ENCODE peak calls at places on chromosome 6, in six cellular contexts. F, B, K, D, O and P are unnamed samples.

GRCh38 chr6:56758553-56758952 is 115.9 kb upstream of the DST start:
- DNase-seq in D (no peak), B (no peak), F (no peak), K (no peak), O (no peak), P (no peak)

GRCh38 chr6:147820520-147820919 is 312.0 kb downstream of the SAMD5 start:
- DNase-seq in D (no peak), O (no peak), K (no peak), B (no peak), F (no peak), P (no peak)

GRCh38 chr6:74645108-74645849 is 560.6 kb downstream of the COL12A1 start:
- DNase-seq in D (no peak), F (no peak), K (no peak), B (peak), O (no peak), P (no peak)

GRCh38 chr6:131257104-131257503 is 121.8 kb downstream of the AKAP7 start:
- DNase-seq in F (no peak), K (no peak), B (no peak), O (no peak), D (no peak), P (no peak)

GRCh38 chr6:2133718-2134310 is 111.6 kb downstream of the GMDS start:
- DNase-seq in K (no peak), B (no peak), O (no peak), F (no peak), D (no peak), P (no peak)

GRCh38 chr6:149335924-149336323 is 18.4 kb downstream of the TAB2 start:
- DNase-seq in O (no peak), D (no peak), K (no peak), F (no peak), B (no peak), P (no peak)

GRCh38 chr6:1271071-1271763 is 40.7 kb upstream of the FOXQ1 start:
- DNase-seq in B (no peak), D (no peak), F (no peak), O (no peak), K (no peak), P (no peak)

GRCh38 chr6:99602519-99603420 is 3.9 kb upstream of the PRDM13 start:
- DNase-seq in K (no peak), O (no peak), D (no peak), F (no peak), B (no peak), P (no peak)

GRCh38 chr6:159700970-159701369 is 7.9 kb upstream of the SOD2 start:
- DNase-seq in O (no peak), F (no peak), B (no peak), K (no peak), D (no peak), P (no peak)

GRCh38 chr6:132072271-132072670 is 121.1 kb upstream of the CCN2 start:
- DNase-seq in D (no peak), F (no peak), B (no peak), O (no peak), K (no peak), P (no peak)

GRCh38 chr6:137351890-137352289 is 132.7 kb upstream of the IFNGR1 start:
- DNase-seq in B (no peak), D (no peak), K (no peak), F (no peak), O (no peak), P (no peak)

GRCh38 chr6:71226151-71226550 is 62.5 kb upstream of the OGFRL1 start:
- DNase-seq in F (no peak), O (no peak), B (no peak), D (no peak), K (no peak), P (no peak)

DNA sequence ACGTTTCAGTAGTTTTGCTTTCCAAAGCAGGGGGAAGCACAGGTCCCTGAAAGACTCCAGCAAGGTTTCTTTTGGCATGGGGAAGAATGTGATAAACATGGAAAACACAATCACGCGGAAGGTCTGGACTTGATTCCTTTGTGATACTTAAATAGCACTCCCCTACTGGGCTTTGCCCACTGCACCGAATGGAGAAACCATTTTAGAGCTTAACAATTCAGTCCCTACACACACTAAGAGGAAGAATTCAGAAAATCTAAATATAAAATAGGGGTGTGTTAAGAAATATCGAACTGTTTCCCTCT is 71.4 kb upstream of the NHSL1 start:
- DNase-seq in K (no peak), B (no peak), F (no peak), D (no peak), O (no peak), P (no peak)
- H3K4me3 ChIP-seq in K (no peak), B (no peak), F (no peak), D (no peak), O (no peak), P (no peak)

DNA sequence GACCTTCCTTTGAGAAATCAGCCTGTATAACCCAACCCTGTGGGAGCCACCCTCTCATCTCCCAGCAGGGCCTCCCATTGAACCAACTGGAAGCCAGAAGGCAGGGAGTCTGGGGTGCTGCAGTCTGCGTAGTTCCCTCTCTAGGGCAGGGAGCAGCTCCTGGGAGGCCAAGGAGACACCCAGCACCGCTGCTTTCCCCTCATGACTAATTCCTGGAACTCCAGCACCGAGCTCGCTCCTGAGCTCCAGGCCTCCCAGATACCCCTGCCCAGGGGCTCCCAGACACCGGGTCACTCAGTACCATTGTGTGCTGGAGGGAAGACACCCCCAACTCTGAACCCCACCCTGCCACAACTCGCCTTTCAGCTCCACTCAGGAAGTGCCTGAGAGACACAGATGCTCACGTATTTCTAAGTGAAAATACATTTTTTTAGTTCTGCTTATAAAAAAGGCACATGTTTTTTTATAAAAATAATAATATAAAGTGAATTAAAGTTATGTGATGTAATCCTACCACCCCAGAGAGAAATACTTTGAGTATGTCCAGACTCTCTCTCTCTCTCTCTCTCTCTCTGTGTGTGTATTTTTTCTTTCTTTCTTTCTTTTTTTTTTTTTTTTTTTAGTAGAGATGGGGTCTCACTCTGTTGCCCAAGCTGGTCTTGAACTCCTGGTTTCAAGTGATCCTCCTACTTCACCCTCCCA is 17.5 kb downstream of the PIM1 start:
- DNase-seq in B (no peak), K (no peak), D (no peak), O (no peak), F (no peak), P (no peak)
- TF ChIP-seq POLR2A in B (no peak), K (no peak), D (no peak), O (no peak), F (no peak), P (no peak)

GRCh38 chr6:170306324-170307079 is at the start of gene FAM120B:
- DNase-seq in B (peak), O (peak), D (peak), F (peak), K (peak), P (no peak)
- H3K27ac ChIP-seq in B (no peak), O (peak), D (peak), F (peak), K (peak), P (peak)

GRCh38 chr6:166505133-166505905 is 81.2 kb downstream of the RAMACL start:
- DNase-seq in F (no peak), D (no peak), K (no peak), B (no peak), O (no peak), P (no peak)
- H3K4me3 ChIP-seq in F (no peak), D (no peak), K (no peak), B (no peak), O (no peak), P (no peak)

GRCh38 chr6:29964904-29965872 is 22.9 kb downstream of the HLA-A start:
- DNase-seq in K (peak), F (peak), O (peak), B (peak), D (peak), P (peak)
- TF ChIP-seq POLR2A in K (no peak), F (peak), O (peak), B (peak), D (peak), P (no peak)

GRCh38 chr6:11245406-11245990 is 13.0 kb upstream of the NEDD9 start:
- DNase-seq in F (no peak), O (no peak), K (no peak), D (no peak), B (no peak), P (no peak)
- H3K27ac ChIP-seq in F (no peak), O (no peak), K (no peak), D (no peak), B (no peak), P (peak)

DNA sequence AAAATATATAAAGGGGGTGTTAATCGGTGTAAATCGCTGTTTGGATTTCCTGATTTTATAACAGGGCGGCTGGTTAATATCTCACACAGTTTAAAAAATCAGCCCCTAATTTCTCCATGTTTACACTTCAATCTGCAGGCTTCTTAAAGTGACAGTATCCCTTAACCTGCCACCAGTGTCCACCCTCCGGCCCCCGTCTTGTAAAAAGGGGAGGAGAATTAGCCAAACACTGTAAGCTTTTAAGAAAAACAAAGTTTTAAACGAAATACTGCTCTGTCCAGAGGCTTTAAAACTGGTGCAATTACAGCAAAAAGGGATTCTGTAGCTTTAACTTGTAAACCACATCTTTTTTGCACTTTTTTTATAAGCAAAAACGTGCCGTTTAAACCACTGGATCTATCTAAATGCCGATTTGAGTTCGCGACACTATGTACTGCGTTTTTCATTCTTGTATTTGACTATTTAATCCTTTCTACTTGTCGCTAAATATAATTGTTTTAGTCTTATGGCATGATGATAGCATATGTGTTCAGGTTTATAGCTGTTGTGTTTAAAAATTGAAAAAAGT is 4.2 kb downstream of the SOX4 start:
- DNase-seq in F (no peak), O (no peak), K (no peak), B (no peak), D (no peak), P (no peak)
- H3K4me3 ChIP-seq in F (peak), O (peak), K (peak), B (peak), D (no peak), P (peak)

GRCh38 chr6:52284460-52285173 is at the start of gene MCM3:
- DNase-seq in B (peak), O (peak), F (peak), K (peak), D (peak), P (peak)
- TF ChIP-seq POLR2A in B (peak), O (peak), F (peak), K (no peak), D (no peak), P (no peak)